ENCODE peak calls at places on chromosomes 2 and 18, in five cellular contexts. One of them, this sample, is unnamed. For H3K36me3, the result is how much of the 10 kb centered on the place peaks cover.

GRCh38 chr18:55317832-55318231 is 270.2 kb downstream of the TCF4 start:
- DNase-seq in Peyer's patch: no peak
- DNase-seq in brain microvascular endothelial cell: no peak
- DNase-seq in bronchial epithelial cell: no peak
- DNase-seq in neural progenitor cell: no peak
- DNase-seq in this sample: no peak

GRCh38 chr2:85892216-85892944 is 3.6 kb upstream of the ST3GAL5 start:
- DNase-seq in brain microvascular endothelial cell: no peak
- DNase-seq in neural progenitor cell: no peak
- DNase-seq in bronchial epithelial cell: peak
- DNase-seq in Peyer's patch: no peak
- DNase-seq in this sample: no peak

GRCh38 chr2:16185671-16186391 is 245.5 kb downstream of the MYCN start:
- DNase-seq in Peyer's patch: no peak
- DNase-seq in brain microvascular endothelial cell: no peak
- DNase-seq in neural progenitor cell: no peak
- DNase-seq in bronchial epithelial cell: no peak
- DNase-seq in this sample: no peak

GRCh38 chr2:166350525-166350924 is 25.2 kb downstream of the SCN9A start:
- DNase-seq in Peyer's patch: no peak
- DNase-seq in brain microvascular endothelial cell: no peak
- DNase-seq in neural progenitor cell: no peak
- DNase-seq in bronchial epithelial cell: no peak
- DNase-seq in this sample: no peak

GRCh38 chr2:205058409-205058808 is 513.1 kb downstream of the PARD3B start:
- DNase-seq in Peyer's patch: no peak
- DNase-seq in bronchial epithelial cell: peak
- DNase-seq in brain microvascular endothelial cell: no peak
- DNase-seq in neural progenitor cell: no peak
- DNase-seq in this sample: no peak

GRCh38 chr2:151802315-151802714 is 25.9 kb downstream of the ARL5A start:
- DNase-seq in neural progenitor cell: no peak
- DNase-seq in bronchial epithelial cell: no peak
- DNase-seq in Peyer's patch: no peak
- DNase-seq in brain microvascular endothelial cell: no peak
- DNase-seq in this sample: no peak

GRCh38 chr18:3810271-3810670 is 360.3 kb downstream of the TGIF1 start:
- DNase-seq in brain microvascular endothelial cell: no peak
- DNase-seq in bronchial epithelial cell: no peak
- DNase-seq in Peyer's patch: no peak
- DNase-seq in neural progenitor cell: no peak
- DNase-seq in this sample: no peak

GRCh38 chr18:77405096-77405495 is 155.4 kb downstream of the GALR1 start:
- DNase-seq in neural progenitor cell: no peak
- DNase-seq in bronchial epithelial cell: no peak
- DNase-seq in Peyer's patch: no peak
- DNase-seq in brain microvascular endothelial cell: no peak
- DNase-seq in this sample: no peak

DNA sequence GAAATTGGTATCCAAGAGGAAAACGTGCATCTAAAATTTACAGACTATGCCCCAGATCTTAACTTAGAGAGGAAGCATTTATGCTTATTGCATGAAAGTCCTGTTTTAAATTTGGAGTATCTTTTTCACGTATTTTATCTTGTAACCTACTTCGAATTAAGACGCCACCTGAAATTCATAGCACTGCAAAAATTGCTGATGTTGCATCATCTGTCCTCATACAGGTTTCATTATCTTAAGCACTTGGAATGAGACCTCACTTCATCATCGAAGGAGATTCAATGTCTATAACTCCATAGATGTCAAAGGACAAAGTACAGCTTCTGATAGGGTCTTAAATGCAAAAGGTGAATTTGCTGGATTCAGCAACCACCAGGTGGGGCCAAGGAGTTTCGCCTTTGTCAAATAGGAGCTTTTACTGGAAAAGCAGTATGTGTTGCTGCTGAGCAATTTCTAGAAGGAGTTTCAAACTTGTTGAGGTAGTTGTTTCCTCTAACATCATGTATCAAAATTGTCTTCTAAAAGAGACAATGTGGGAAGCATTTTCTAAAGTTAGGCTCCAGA is 106.4 kb upstream of the CCDC85A start:
- DNase-seq in brain microvascular endothelial cell: no peak
- DNase-seq in bronchial epithelial cell: peak
- DNase-seq in neural progenitor cell: peak
- DNase-seq in Peyer's patch: no peak
- DNase-seq in this sample: no peak
- TF ChIP-seq CTCF in brain microvascular endothelial cell: peak
- TF ChIP-seq CTCF in bronchial epithelial cell: peak
- TF ChIP-seq CTCF in neural progenitor cell: peak
- TF ChIP-seq CTCF in Peyer's patch: no peak
- TF ChIP-seq CTCF in this sample: peak

DNA sequence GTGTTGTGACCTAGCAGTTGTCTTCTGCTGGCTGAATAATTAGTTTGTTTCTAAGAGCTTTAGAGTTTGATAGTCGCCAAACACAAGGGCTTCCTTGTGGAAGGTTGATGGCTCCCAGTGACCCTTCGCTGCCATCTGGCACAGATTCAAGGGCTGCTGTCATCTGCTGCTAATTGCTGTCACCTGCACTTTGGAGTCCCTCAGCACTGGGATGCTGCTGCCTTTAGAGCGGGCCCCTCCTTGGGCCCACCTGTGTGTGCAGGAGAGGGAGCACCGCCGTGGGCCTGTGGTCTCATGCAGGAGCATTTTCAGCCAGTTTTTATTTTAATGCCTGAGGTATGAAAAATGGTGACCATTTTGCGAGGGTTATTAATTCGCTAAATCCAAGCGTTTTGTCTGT is 154.0 kb upstream of the NFATC1 start:
- DNase-seq in Peyer's patch: no peak
- DNase-seq in neural progenitor cell: no peak
- DNase-seq in brain microvascular endothelial cell: no peak
- DNase-seq in bronchial epithelial cell: no peak
- DNase-seq in this sample: no peak
- H3K4me3 ChIP-seq in Peyer's patch: no peak
- H3K4me3 ChIP-seq in neural progenitor cell: no peak
- H3K4me3 ChIP-seq in brain microvascular endothelial cell: no peak
- H3K4me3 ChIP-seq in bronchial epithelial cell: no peak
- H3K4me3 ChIP-seq in this sample: no peak

GRCh38 chr2:54666131-54666637 is 57.3 kb upstream of the EML6 start:
- DNase-seq in Peyer's patch: no peak
- DNase-seq in brain microvascular endothelial cell: peak
- DNase-seq in bronchial epithelial cell: no peak
- DNase-seq in neural progenitor cell: no peak
- DNase-seq in this sample: no peak

GRCh38 chr2:54666741-54667639 is 56.5 kb upstream of the EML6 start:
- DNase-seq in Peyer's patch: no peak
- DNase-seq in brain microvascular endothelial cell: no peak
- DNase-seq in neural progenitor cell: no peak
- DNase-seq in bronchial epithelial cell: no peak
- DNase-seq in this sample: no peak

GRCh38 chr2:54665436-54665856 is 58.0 kb upstream of the EML6 start:
- DNase-seq in bronchial epithelial cell: peak
- DNase-seq in Peyer's patch: peak
- DNase-seq in brain microvascular endothelial cell: peak
- DNase-seq in neural progenitor cell: peak
- DNase-seq in this sample: no peak

GRCh38 chr2:54663424-54664030 is 59.9 kb upstream of the EML6 start:
- DNase-seq in neural progenitor cell: no peak
- DNase-seq in brain microvascular endothelial cell: no peak
- DNase-seq in bronchial epithelial cell: no peak
- DNase-seq in Peyer's patch: no peak
- DNase-seq in this sample: no peak

GRCh38 chr2:54664238-54664786 is 59.1 kb upstream of the EML6 start:
- DNase-seq in brain microvascular endothelial cell: no peak
- DNase-seq in neural progenitor cell: no peak
- DNase-seq in bronchial epithelial cell: no peak
- DNase-seq in Peyer's patch: no peak
- DNase-seq in this sample: no peak
- H3K36me3 ChIP-seq in brain microvascular endothelial cell: half or more
- H3K36me3 ChIP-seq in neural progenitor cell: under half
- H3K36me3 ChIP-seq in bronchial epithelial cell: under half
- H3K36me3 ChIP-seq in Peyer's patch: under half
- H3K36me3 ChIP-seq in this sample: under half

GRCh38 chr2:181458881-181459280 is 1.7 kb downstream of the ITGA4 start:
- DNase-seq in neural progenitor cell: no peak
- DNase-seq in bronchial epithelial cell: peak
- DNase-seq in brain microvascular endothelial cell: no peak
- DNase-seq in Peyer's patch: no peak
- DNase-seq in this sample: no peak

GRCh38 chr2:181456660-181457120 is 496 bp upstream of the ITGA4 start:
- DNase-seq in bronchial epithelial cell: peak
- DNase-seq in neural progenitor cell: peak
- DNase-seq in brain microvascular endothelial cell: peak
- DNase-seq in Peyer's patch: peak
- DNase-seq in this sample: peak

GRCh38 chr2:181457741-181458425 is 697 bp downstream of the ITGA4 start:
- DNase-seq in brain microvascular endothelial cell: peak
- DNase-seq in neural progenitor cell: peak
- DNase-seq in Peyer's patch: peak
- DNase-seq in bronchial epithelial cell: peak
- DNase-seq in this sample: peak

GRCh38 chr2:181454990-181455520 is 2.1 kb upstream of the ITGA4 start:
- DNase-seq in brain microvascular endothelial cell: no peak
- DNase-seq in neural progenitor cell: no peak
- DNase-seq in Peyer's patch: no peak
- DNase-seq in bronchial epithelial cell: no peak
- DNase-seq in this sample: no peak

DNA sequence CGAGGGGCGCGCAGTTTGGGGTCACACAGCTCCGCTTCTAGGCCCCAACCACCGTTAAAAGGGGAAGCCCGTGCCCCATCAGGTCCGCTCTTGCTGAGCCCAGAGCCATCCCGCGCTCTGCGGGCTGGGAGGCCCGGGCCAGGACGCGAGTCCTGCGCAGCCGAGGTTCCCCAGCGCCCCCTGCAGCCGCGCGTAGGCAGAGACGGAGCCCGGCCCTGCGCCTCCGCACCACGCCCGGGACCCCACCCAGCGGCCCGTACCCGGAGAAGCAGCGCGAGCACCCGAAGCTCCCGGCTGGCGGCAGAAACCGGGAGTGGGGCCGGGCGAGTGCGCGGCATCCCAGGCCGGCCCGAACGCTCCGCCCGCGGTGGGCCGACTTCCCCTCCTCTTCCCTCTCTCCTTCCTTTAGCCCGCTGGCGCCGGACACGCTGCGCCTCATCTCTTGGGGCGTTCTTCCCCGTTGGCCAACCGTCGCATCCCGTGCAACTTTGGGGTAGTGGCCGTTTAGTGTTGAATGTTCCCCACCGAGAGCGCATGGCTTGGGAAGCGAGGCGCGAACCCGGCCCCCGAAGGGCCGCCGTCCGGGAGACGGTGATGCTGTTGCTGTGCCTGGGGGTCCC is at the start of gene ITGA4:
- DNase-seq in brain microvascular endothelial cell: peak
- DNase-seq in Peyer's patch: peak
- DNase-seq in neural progenitor cell: peak
- DNase-seq in bronchial epithelial cell: peak
- DNase-seq in this sample: peak
- TF ChIP-seq CTCF in brain microvascular endothelial cell: peak
- TF ChIP-seq CTCF in Peyer's patch: peak
- TF ChIP-seq CTCF in neural progenitor cell: peak
- TF ChIP-seq CTCF in bronchial epithelial cell: peak
- TF ChIP-seq CTCF in this sample: peak

GRCh38 chr2:201833796-201834195 is 27.5 kb downstream of the CDK15 start:
- DNase-seq in Peyer's patch: no peak
- DNase-seq in brain microvascular endothelial cell: no peak
- DNase-seq in bronchial epithelial cell: no peak
- DNase-seq in neural progenitor cell: peak
- DNase-seq in this sample: no peak

GRCh38 chr2:201835066-201835465 is 28.7 kb downstream of the CDK15 start:
- DNase-seq in Peyer's patch: no peak
- DNase-seq in neural progenitor cell: no peak
- DNase-seq in bronchial epithelial cell: no peak
- DNase-seq in brain microvascular endothelial cell: no peak
- DNase-seq in this sample: no peak

GRCh38 chr2:201830666-201831065 is 24.3 kb downstream of the CDK15 start:
- DNase-seq in brain microvascular endothelial cell: no peak
- DNase-seq in bronchial epithelial cell: no peak
- DNase-seq in neural progenitor cell: no peak
- DNase-seq in Peyer's patch: no peak
- DNase-seq in this sample: no peak

GRCh38 chr2:201828235-201828634 is 21.9 kb downstream of the CDK15 start:
- DNase-seq in neural progenitor cell: no peak
- DNase-seq in brain microvascular endothelial cell: no peak
- DNase-seq in Peyer's patch: no peak
- DNase-seq in bronchial epithelial cell: no peak
- DNase-seq in this sample: no peak

DNA sequence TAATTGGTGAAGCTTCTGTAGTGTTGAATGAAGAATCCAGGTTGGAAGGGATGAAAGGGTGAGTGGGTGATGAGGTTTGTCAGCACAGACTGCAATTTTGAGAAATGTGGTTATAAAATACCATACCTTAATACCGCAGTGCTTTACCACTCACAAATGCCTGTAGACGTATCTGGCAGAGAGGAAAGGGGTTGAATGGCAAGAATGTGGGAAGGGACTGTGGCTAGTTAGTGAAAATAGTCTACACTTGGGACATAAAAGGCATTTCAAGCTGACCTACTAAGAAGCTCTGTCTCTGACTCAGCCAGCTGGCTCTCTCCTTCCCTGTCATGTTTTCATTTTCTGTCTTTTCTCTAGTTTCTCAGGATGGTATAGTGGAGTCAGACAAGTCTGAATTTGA is 25.1 kb downstream of the CDK15 start:
- DNase-seq in brain microvascular endothelial cell: peak
- DNase-seq in bronchial epithelial cell: no peak
- DNase-seq in neural progenitor cell: no peak
- DNase-seq in Peyer's patch: no peak
- DNase-seq in this sample: no peak
- H3K4me3 ChIP-seq in brain microvascular endothelial cell: no peak
- H3K4me3 ChIP-seq in bronchial epithelial cell: no peak
- H3K4me3 ChIP-seq in neural progenitor cell: no peak
- H3K4me3 ChIP-seq in Peyer's patch: no peak
- H3K4me3 ChIP-seq in this sample: no peak

GRCh38 chr2:215161301-215161829 is 22.9 kb upstream of the ABCA12 start:
- DNase-seq in neural progenitor cell: no peak
- DNase-seq in brain microvascular endothelial cell: no peak
- DNase-seq in bronchial epithelial cell: no peak
- DNase-seq in Peyer's patch: no peak
- DNase-seq in this sample: no peak

GRCh38 chr2:215156453-215156852 is 18.0 kb upstream of the ABCA12 start:
- DNase-seq in bronchial epithelial cell: no peak
- DNase-seq in Peyer's patch: no peak
- DNase-seq in brain microvascular endothelial cell: no peak
- DNase-seq in neural progenitor cell: no peak
- DNase-seq in this sample: no peak
- H3K36me3 ChIP-seq in bronchial epithelial cell: under half
- H3K36me3 ChIP-seq in Peyer's patch: under half
- H3K36me3 ChIP-seq in brain microvascular endothelial cell: under half
- H3K36me3 ChIP-seq in neural progenitor cell: under half
- H3K36me3 ChIP-seq in this sample: under half